ENCODE peak calls at places on chromosomes 7 and 10, in seven cellular contexts. S is astrocyte, K is neural progenitor cell, T is A549, N is HCT116, B is suprapubic skin, Q is cardiac muscle cell. D is an unnamed sample. For H3K9me3, the result is how much of the 10 kb centered on the place peaks cover.

GRCh38 chr10:97684866-97685394 is 2.1 kb downstream of the AVPI1 start:
- DNase-seq in S (no peak), K (no peak), T (no peak), N (no peak), B (no peak), Q (peak), D (no peak)

GRCh38 chr10:60293797-60294196 is 95.9 kb downstream of the ANK3 start:
- DNase-seq in S (peak), K (no peak), T (no peak), N (no peak), B (no peak), Q (peak), D (no peak)

GRCh38 chr7:36723951-36724664 is at the start of gene AOAH:
- DNase-seq in S (no peak), K (no peak), T (no peak), N (no peak), B (no peak), Q (no peak), D (no peak)

GRCh38 chr7:117009705-117010361 is 56.5 kb downstream of the ST7 start:
- DNase-seq in S (no peak), K (no peak), T (no peak), N (no peak), B (no peak), Q (no peak), D (no peak)

GRCh38 chr10:127922675-127923366 is 15.9 kb downstream of the PTPRE start:
- DNase-seq in S (peak), K (no peak), T (peak), N (peak), B (no peak), Q (peak), D (peak)

GRCh38 chr10:59905735-59906416 is 480 bp downstream of the CCDC6 start:
- DNase-seq in S (no peak), K (peak), T (no peak), N (no peak), B (peak), Q (no peak), D (no peak)

GRCh38 chr7:27239780-27240731 is 2.5 kb upstream of the EVX1 start:
- DNase-seq in S (no peak), K (peak), T (no peak), N (no peak), B (no peak), Q (no peak), D (no peak)

GRCh38 chr10:43261578-43261965 is 5.3 kb downstream of the RASGEF1A start:
- DNase-seq in S (no peak), K (no peak), T (no peak), N (no peak), B (no peak), Q (no peak), D (no peak)

GRCh38 chr7:7920481-7920880 is 48.1 kb upstream of the GLCCI1 start:
- DNase-seq in S (no peak), K (peak), T (no peak), N (no peak), B (no peak), Q (no peak), D (no peak)

GRCh38 chr7:24366901-24367300 is 82.9 kb downstream of the NPY start:
- DNase-seq in S (no peak), K (no peak), T (no peak), N (no peak), B (no peak), Q (no peak), D (no peak)

GRCh38 chr10:75126277-75126676 is 14.8 kb downstream of the SAMD8 start:
- DNase-seq in S (no peak), K (no peak), T (no peak), N (no peak), B (no peak), Q (no peak), D (no peak)

DNA sequence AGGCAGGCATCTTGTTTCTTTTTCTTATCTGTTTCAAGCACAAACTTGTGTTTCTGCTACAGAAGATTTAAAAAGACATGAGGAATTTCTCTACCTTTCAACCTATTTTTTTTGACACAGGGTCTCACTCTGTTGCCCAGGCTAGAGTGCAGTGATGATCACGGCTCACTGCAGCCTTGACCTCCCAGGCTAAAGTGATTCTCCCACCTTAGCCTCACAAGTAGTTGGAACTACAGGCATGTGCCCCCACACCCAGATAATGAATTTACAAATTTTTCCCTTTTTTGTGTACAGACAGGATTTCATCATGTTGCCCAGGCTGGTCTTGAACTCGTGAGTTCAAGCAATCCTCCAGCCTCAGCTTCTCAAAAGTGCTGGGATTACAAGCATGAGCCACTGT is 25.1 kb downstream of the DNMBP start:
- DNase-seq in S (no peak), K (no peak), T (no peak), N (no peak), B (no peak), Q (no peak), D (no peak)
- H3K4me3 ChIP-seq in S (no peak), K (no peak), T (no peak), N (no peak), B (no peak), Q (no peak), D (no peak)

DNA sequence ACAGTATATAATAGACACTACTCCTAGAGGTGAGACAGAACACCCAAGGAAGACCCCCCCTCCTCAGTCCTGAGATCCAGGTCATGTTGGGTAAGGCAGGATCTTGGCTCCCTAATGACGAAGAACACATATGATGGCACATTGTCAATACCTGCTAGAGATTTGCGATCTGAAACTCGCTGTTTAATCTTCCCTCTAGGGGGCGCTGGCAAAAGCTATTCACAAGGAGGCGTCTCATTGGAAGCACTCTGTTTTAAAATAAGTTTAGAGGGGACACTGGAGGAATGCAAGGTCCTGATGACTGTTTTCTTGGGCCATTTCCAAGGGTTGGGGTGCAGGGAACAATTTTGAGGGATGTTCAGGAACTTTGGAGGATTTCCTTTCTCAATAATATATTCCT is 1013.7 kb upstream of the MBL2 start:
- DNase-seq in S (no peak), K (peak), T (peak), N (no peak), B (no peak), Q (no peak), D (no peak)
- TF ChIP-seq CTCF in S (no peak), K (peak), T (no peak), N (peak), B (no peak), Q (no peak), D (peak)

GRCh38 chr10:5165738-5166137 is 19.2 kb downstream of the AKR1C8 start:
- DNase-seq in S (peak), K (peak), T (peak), N (peak), B (no peak), Q (peak), D (no peak)
- H3K9me3 ChIP-seq in S (under half), K (under half), T (half or more), N (under half), B (under half), Q (under half), D (under half)

GRCh38 chr7:50406935-50407334 is 43.2 kb downstream of the FIGNL1 start:
- DNase-seq in S (no peak), K (no peak), T (no peak), N (no peak), B (no peak), Q (no peak), D (no peak)

GRCh38 chr7:50404392-50404791 is 45.8 kb downstream of the FIGNL1 start:
- DNase-seq in S (no peak), K (no peak), T (peak), N (no peak), B (no peak), Q (no peak), D (no peak)

GRCh38 chr7:50400114-50400513 is 50.0 kb downstream of the FIGNL1 start:
- DNase-seq in S (no peak), K (no peak), T (no peak), N (no peak), B (no peak), Q (no peak), D (no peak)

GRCh38 chr7:50409856-50410468 is 40.2 kb downstream of the FIGNL1 start:
- DNase-seq in S (no peak), K (no peak), T (no peak), N (no peak), B (no peak), Q (no peak), D (no peak)

DNA sequence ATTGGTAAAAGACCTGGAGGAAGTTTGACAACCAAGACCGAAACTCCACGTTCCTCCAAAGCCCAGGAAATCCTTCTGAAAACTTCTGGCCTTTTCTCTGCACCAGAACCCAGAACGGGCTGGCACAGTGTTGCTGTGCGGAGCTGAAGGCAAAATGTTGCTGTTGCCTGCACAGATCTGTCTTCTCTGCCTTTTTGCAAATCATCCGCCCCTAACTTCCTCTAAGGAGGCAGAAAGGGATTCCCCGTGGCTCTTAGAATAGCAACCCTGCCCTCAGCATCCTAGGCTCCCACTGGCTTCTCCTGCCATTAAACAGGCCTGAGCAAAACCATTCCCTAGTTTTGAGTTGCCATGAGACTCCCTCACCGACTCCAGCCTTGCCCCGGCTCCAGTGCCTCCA is 44.9 kb downstream of the FIGNL1 start:
- DNase-seq in S (no peak), K (no peak), T (no peak), N (no peak), B (no peak), Q (no peak), D (no peak)
- H3K4me3 ChIP-seq in S (no peak), K (no peak), T (no peak), N (no peak), B (no peak), Q (no peak), D (no peak)

GRCh38 chr7:145848691-145849090 is 267.9 kb upstream of the CNTNAP2 start:
- DNase-seq in S (no peak), K (peak), T (peak), N (no peak), B (no peak), Q (no peak), D (no peak)
- TF ChIP-seq CTCF in S (no peak), K (peak), T (no peak), N (peak), B (no peak), Q (peak), D (peak)

GRCh38 chr10:133484818-133485217 is 31.1 kb downstream of the SCART1 start:
- DNase-seq in S (no peak), K (no peak), T (no peak), N (no peak), B (no peak), Q (no peak), D (no peak)
- H3K9me3 ChIP-seq in S (under half), K (under half), T (under half), N (under half), B (under half), Q (under half), D (under half)

DNA sequence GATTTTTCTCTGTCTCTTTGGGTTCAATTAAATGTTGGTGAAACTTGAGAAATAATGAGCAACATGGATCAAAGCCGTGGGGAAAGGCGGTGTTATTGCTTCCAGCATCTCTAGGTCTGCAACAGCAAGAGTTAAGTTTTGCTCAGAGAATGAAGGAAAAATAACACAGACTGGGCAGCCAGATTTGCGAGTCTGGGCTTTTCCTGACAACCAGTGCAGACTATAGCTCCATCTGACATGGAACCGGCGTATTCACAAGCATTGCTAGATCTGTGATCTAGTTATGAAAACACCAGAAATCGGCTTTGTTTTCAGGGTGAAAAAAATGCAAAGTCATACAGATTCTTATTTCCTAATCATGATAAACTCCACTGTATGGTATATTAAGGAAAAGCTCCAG is 110.4 kb downstream of the CAMK1D start:
- DNase-seq in S (no peak), K (no peak), T (no peak), N (no peak), B (no peak), Q (no peak), D (no peak)
- H3K4me3 ChIP-seq in S (no peak), K (no peak), T (no peak), N (no peak), B (no peak), Q (no peak), D (no peak)

DNA sequence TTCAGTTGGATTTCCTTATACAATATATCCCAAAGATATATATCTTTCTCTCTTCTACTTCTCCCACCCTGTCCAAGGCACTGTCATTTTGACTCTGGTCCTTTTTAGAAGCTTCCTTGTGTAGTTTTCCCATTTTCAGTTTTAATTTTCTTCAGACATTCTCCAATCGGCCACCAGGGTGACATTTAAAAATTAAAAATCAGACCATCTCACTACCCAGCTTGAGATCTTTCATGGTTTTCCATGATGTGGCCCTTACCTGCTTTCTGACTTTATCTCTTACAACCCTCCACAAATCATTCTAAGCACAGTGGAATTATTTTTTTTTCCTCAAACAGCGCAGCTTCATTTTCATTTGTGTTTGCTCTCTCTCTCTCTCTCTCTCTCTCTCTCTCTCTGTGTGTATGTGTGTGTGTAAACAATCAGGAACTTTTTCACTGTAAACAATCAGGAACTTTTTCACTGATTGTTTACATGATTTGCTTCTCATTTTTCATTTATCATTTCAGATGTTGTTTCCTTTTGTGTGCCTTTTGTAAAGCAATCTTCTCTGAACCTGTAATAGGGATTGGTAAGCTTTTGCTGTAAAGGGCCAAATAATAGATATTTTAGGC is 348.8 kb downstream of the ATRNL1 start:
- DNase-seq in S (no peak), K (no peak), T (no peak), N (no peak), B (no peak), Q (no peak), D (no peak)
- TF ChIP-seq CTCF in S (peak), K (peak), T (no peak), N (peak), B (no peak), Q (no peak), D (no peak)

GRCh38 chr7:158353606-158354570 is 233.7 kb downstream of the PTPRN2 start:
- DNase-seq in S (no peak), K (peak), T (peak), N (peak), B (peak), Q (peak), D (no peak)
- H3K9me3 ChIP-seq in S (under half), K (under half), T (under half), N (under half), B (under half), Q (under half), D (under half)

GRCh38 chr10:16992611-16993119 is 136.9 kb downstream of the CUBN start:
- DNase-seq in S (no peak), K (no peak), T (no peak), N (no peak), B (no peak), Q (peak), D (no peak)
- H3K4me3 ChIP-seq in S (no peak), K (no peak), T (no peak), N (no peak), B (no peak), Q (no peak), D (no peak)